ENCODE peak calls at places on chromosomes 3 and 15, in eight cellular contexts. F, K, Z, B, N, T, Y and A are unnamed samples.
A peak's percentile ranks its signal among the peaks of the same experiment; 100 is the strongest.

GRCh38 chr3:103127116-103127630 is 692.4 kb downstream of the ZPLD1 start:
- DNase-seq in Z (no peak), B (no peak), N (no peak), Y (no peak), T (no peak), F (no peak), K (no peak), A (no peak)

GRCh38 chr15:73926191-73927002 is at the start of gene LOXL1:
- DNase-seq in B (peak; percentile 95), K (no peak), N (no peak), Z (peak; percentile 84), Y (no peak), T (peak; percentile 64), F (peak; percentile 65), A (peak; percentile 84)

GRCh38 chr3:89278305-89278704 is 170.9 kb downstream of the EPHA3 start:
- DNase-seq in T (no peak), F (no peak), Z (no peak), Y (no peak), K (no peak), B (peak; percentile 10), N (no peak), A (no peak)

GRCh38 chr3:195892355-195893120 is 15.8 kb downstream of the TNK2 start:
- DNase-seq in Z (peak; percentile 89), B (peak; percentile 76), N (no peak), T (no peak), K (no peak), F (no peak), Y (no peak), A (no peak)

GRCh38 chr3:29279830-29280229 is 1.0 kb upstream of the RBMS3 start:
- DNase-seq in K (no peak), F (no peak), N (no peak), T (no peak), Z (peak; percentile 58), B (no peak), Y (no peak), A (no peak)

GRCh38 chr15:58528197-58528870 is 96.5 kb downstream of the LIPC start:
- DNase-seq in T (no peak), F (no peak), K (no peak), Z (no peak), Y (no peak), B (no peak), N (peak; percentile 38), A (no peak)

GRCh38 chr3:100289339-100289738 is 28.5 kb downstream of the TBC1D23 start:
- DNase-seq in K (no peak), Y (no peak), B (no peak), Z (no peak), N (no peak), T (peak; percentile 98), F (no peak), A (no peak)

GRCh38 chr15:60799885-60800728 is 321.2 kb upstream of the ICE2 start:
- DNase-seq in Z (no peak), T (no peak), N (no peak), B (no peak), K (peak; percentile 37), Y (no peak), F (no peak), A (no peak)

GRCh38 chr3:88113311-88114162 is 36.2 kb upstream of the C3orf38 start:
- DNase-seq in B (peak; percentile 23), Y (peak; percentile 9), K (peak; percentile 44), N (peak; percentile 70), Z (no peak), T (peak; percentile 84), F (peak; percentile 1), A (peak; percentile 39)